ENCODE peak calls at places on chromosomes 2 and 18, in four cellular contexts. L is mammary epithelial cell, U is fibroblast of lung, V is HCT116. Z is an unnamed sample.

GRCh38 chr18:50548160-50548559 is 11.7 kb upstream of the MAPK4 start:
- DNase-seq in L (no peak), U (no peak), V (no peak), Z (no peak)

GRCh38 chr18:55566456-55566935 is 21.5 kb downstream of the TCF4 start:
- DNase-seq in L (no peak), U (no peak), V (no peak), Z (no peak)

GRCh38 chr2:112846056-112846455 is 9.5 kb upstream of the IL1B start:
- DNase-seq in L (no peak), U (no peak), V (no peak), Z (no peak)

GRCh38 chr2:71006287-71006686 is 11.6 kb upstream of the TEX261 start:
- DNase-seq in L (no peak), U (no peak), V (no peak), Z (no peak)

GRCh38 chr2:105711394-105711793 is 33.3 kb upstream of the NCK2 start:
- DNase-seq in L (no peak), U (no peak), V (no peak), Z (no peak)

GRCh38 chr2:168731550-168732128 is 70.8 kb upstream of the NOSTRIN start:
- DNase-seq in L (peak; percentile 24), U (no peak), V (no peak), Z (no peak)

GRCh38 chr18:38047820-38048219 is 482.2 kb upstream of the CELF4 start:
- DNase-seq in L (no peak), U (no peak), V (no peak), Z (no peak)

GRCh38 chr2:3001595-3002184 is 375.9 kb downstream of the EIPR1 start:
- DNase-seq in L (no peak), U (no peak), V (no peak), Z (no peak)

GRCh38 chr2:240170354-240170735 is 29.9 kb upstream of the OTOS start:
- DNase-seq in L (no peak), U (peak; percentile 6), V (no peak), Z (no peak)

GRCh38 chr2:12606472-12607000 is 110.2 kb upstream of the TRIB2 start:
- DNase-seq in L (peak; percentile 54), U (peak; percentile 52), V (no peak), Z (no peak)

GRCh38 chr2:97713296-97714083 is at the start of gene ZAP70:
- DNase-seq in L (no peak), U (no peak), V (no peak), Z (no peak)

GRCh38 chr2:222440670-222441422 is 16.5 kb downstream of the SGPP2 start:
- DNase-seq in L (peak; percentile 36), U (peak; percentile 93), V (no peak), Z (no peak)

GRCh38 chr2:160367887-160368286 is 125.7 kb downstream of the RBMS1 start:
- DNase-seq in L (peak; percentile 77), U (peak; percentile 97), V (no peak), Z (no peak)

GRCh38 chr2:220144411-220144810 is 517.0 kb downstream of the SLC4A3 start:
- DNase-seq in L (peak; percentile 16), U (peak; percentile 64), V (no peak), Z (no peak)

GRCh38 chr2:162092008-162092390 is 18.0 kb upstream of the DPP4 start:
- DNase-seq in L (no peak), U (no peak), V (no peak), Z (no peak)

GRCh38 chr2:218711550-218711929 is 905 bp downstream of the TTLL4 start:
- DNase-seq in L (no peak), U (no peak), V (no peak), Z (no peak)
- H3K9ac ChIP-seq in L (peak overlapping the region; percentile 92), U (peak overlapping the region; percentile 92), V (peak overlapping the region; percentile 84), Z (peak overlapping the region; percentile 59)

GRCh38 chr18:41391616-41392610 is 563.1 kb upstream of the PIK3C3 start:
- DNase-seq in L (peak; percentile 34), U (peak; percentile 72), V (no peak), Z (peak; percentile 74)

GRCh38 chr18:41396211-41396610 is 558.8 kb upstream of the PIK3C3 start:
- DNase-seq in L (no peak), U (no peak), V (no peak), Z (no peak)

GRCh38 chr18:41396861-41397260 is 558.2 kb upstream of the PIK3C3 start:
- DNase-seq in L (peak; percentile 45), U (no peak), V (no peak), Z (no peak)

GRCh38 chr18:41389936-41390667 is 564.9 kb upstream of the PIK3C3 start:
- DNase-seq in L (no peak), U (no peak), V (no peak), Z (no peak)

DNA sequence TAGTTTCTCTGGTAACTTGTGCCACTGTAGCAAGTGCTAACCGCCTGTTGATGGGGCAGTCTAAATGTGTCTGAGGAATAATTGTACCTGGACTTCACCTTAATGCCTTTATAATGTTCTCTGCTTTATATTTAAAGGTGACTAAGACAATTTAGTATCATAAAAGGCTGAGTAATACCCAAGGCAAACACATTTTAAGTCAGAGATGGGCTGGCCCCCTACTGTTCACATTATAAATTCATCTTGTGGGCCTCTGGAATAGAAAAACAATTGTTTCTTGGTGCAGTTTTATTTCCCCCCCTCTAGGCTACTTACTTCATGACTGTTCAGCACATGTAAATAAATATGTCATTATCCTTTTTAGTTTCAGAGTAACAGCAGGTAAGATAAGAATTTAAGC is 559.3 kb upstream of the PIK3C3 start:
- DNase-seq in L (peak; percentile 34), U (no peak), V (no peak), Z (no peak)
- TF ChIP-seq CTCF in L (peak; percentile 21), U (no peak), V (no peak), Z (no peak)

DNA sequence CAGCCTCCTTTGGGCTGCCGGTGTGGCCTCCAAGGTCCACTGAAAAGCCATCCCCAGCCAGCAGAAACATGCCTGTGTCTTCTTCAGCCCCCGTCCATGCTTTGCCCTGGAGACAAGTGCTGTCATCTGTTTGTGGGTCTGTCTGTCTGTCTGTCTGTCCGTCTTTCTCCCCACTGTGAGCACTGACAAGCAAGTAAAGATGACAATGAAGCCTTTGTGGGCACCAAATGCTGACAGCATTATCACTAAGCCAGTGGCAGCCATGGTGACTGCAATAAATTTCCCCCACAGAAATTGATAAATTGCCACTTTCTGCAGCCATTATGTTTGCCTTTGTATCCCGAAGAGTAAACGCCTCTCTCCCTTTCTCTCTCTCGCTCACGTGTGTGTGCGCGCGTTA is 6.6 kb downstream of the STEAP3 start:
- DNase-seq in L (no peak), U (no peak), V (no peak), Z (no peak)
- H3K9ac ChIP-seq in L (no peak overlapping the region), U (no peak overlapping the region), V (no peak overlapping the region), Z (no peak overlapping the region)

DNA sequence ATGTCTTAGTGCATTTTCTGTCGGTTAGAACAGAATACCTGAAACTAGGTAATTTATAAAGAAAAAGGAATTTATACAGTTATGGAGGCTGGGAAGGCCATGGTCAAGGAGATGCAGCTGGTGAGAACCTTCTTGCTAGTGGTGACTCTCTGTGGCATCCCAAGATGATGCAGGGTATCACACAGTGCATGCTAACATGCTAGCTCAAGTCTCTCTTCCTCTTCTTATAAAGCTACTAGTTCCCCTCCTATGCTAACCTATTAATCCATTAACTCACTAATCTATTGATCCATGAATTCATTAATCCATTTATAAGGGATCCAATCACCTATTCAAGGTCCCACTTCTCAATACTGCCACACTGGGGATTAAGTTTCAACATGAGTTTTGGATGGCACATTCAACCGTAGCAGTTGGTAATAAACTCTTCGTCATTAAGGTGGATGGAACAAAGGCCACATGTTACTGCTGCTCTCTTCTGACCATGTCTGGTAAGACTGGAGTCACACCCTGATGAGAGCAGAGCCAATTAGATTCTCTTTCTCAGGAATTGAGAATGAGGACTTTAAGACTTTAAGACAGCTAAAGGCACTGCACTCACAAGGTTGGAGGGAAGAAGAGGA is 211.6 kb upstream of the SMAD7 start:
- DNase-seq in L (no peak), U (no peak), V (no peak), Z (no peak)
- TF ChIP-seq CTCF in L (no peak), U (no peak), V (no peak), Z (no peak)

GRCh38 chr2:73212098-73212447 is 2.0 kb upstream of the SMYD5 start:
- DNase-seq in L (no peak), U (no peak), V (no peak), Z (no peak)
- H3K9ac ChIP-seq in L (no peak overlapping the region), U (no peak overlapping the region), V (no peak overlapping the region), Z (no peak overlapping the region)

GRCh38 chr2:218583983-218584850 is 15.6 kb downstream of the CNOT9 start:
- DNase-seq in L (no peak), U (no peak), V (no peak), Z (no peak)
- TF ChIP-seq CTCF in L (no peak), U (no peak), V (peak; percentile 26), Z (peak; percentile 42)

GRCh38 chr2:231602874-231603467 is 10.3 kb downstream of the TEX44 start:
- DNase-seq in L (no peak), U (no peak), V (no peak), Z (no peak)
- H3K9ac ChIP-seq in L (no peak overlapping the region), U (no peak overlapping the region), V (peak overlapping the region; percentile 83), Z (no peak overlapping the region)

DNA sequence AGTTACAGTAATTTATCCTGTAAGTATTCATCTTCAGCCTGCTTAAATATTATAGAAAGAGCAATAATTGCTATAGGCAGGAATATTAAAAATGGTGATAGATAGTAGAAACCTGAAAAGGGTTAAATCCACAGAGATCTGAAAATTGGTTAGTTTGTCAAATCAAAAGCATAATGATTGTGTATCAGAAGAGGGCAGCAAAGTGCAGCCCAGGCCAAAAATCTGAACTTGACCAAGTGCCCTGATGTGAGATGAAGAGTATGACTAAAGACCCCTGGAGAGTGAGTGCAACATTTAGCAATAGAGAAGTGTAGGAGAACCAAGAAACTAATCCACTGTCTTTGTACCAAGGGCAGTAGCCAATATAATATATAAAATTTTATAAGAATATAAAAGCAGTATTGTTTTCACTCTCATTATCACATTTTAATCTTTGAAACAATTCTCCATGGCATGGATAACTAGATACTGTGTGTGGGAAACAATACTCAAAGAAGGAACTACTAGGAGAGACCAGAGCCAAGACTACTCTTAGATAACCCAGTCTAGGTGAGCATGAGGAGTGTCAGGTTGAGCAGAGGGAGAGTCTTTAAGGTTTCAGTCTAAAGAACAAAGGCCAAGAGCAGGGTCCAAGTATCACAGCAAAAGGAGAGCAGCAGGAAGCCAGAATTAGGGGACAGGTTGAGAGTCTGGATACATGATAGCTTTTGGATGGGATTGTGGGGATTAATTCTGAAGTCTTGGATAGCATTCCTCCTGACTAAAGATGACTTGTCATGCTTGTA is 148.7 kb downstream of the CALCRL start:
- DNase-seq in L (no peak), U (peak; percentile 57), V (no peak), Z (no peak)
- TF ChIP-seq CTCF in L (peak; percentile 20), U (peak; percentile 28), V (peak; percentile 41), Z (peak; percentile 57)

GRCh38 chr2:17373041-17373440 is 145.2 kb downstream of the RAD51AP2 start:
- DNase-seq in L (peak; percentile 52), U (peak; percentile 34), V (no peak), Z (no peak)
- H3K9ac ChIP-seq in L (no peak overlapping the region), U (no peak overlapping the region), V (no peak overlapping the region), Z (no peak overlapping the region)

DNA sequence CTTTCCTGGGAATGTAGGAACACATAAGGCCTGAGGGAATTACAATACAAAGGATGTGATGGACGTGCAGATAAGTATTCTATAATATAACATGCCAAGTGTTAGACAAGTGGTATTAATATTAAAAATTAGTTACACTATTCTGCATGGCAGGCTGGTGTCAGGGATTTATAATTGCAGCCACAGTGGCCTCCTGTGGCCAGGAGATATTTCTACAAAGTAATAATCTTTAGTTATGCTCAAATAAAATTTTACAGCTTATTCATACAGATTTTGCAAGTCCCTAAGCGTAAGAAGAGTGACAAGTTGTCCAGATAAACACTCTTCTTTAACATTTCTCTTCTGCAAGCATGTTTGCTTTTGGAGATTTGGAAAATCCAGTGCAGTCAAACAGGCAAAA is 90.4 kb upstream of the CBLN2 start:
- DNase-seq in L (no peak), U (no peak), V (no peak), Z (no peak)
- TF ChIP-seq CTCF in L (no peak), U (no peak), V (no peak), Z (no peak)

Z was measured in H9.